ENCODE peak calls at places on chromosome 16, in four cellular contexts. O is fibroblast of villous mesenchyme, P is Kasumi-1, K is cerebellum. G is an unnamed sample.

GRCh38 chr16:50864386-50864785 is 122.5 kb downstream of the CYLD start:
- DNase-seq in P (no peak), K (no peak), O (no peak), G (no peak)

GRCh38 chr16:79757163-79757562 is 156.6 kb upstream of the MAF start:
- DNase-seq in K (no peak), P (no peak), O (no peak), G (no peak)

GRCh38 chr16:75801307-75801706 is 75.0 kb upstream of the CPHXL start:
- DNase-seq in P (peak), O (no peak), K (peak), G (no peak)

GRCh38 chr16:78538919-78539318 is 439.5 kb downstream of the WWOX start:
- DNase-seq in K (no peak), P (peak), O (peak), G (no peak)

GRCh38 chr16:80038566-80038965 is 438.0 kb upstream of the MAF start:
- DNase-seq in K (no peak), O (no peak), P (no peak), G (no peak)

GRCh38 chr16:30649725-30650368 is 913 bp upstream of the PRR14 start:
- DNase-seq in P (no peak), K (no peak), O (no peak), G (no peak)

GRCh38 chr16:66687906-66688625 is 8.5 kb downstream of the CMTM4 start:
- DNase-seq in K (no peak), O (no peak), P (no peak), G (no peak)

GRCh38 chr16:88678224-88678979 is 7.9 kb downstream of the SNAI3 start:
- DNase-seq in K (no peak), P (no peak), O (no peak), G (no peak)

GRCh38 chr16:22369221-22369811 is 5.1 kb downstream of the CDR2 start:
- DNase-seq in K (no peak), P (peak), O (peak), G (no peak)

GRCh38 chr16:11181889-11182279 is 74.1 kb downstream of the SOCS1 start:
- DNase-seq in P (no peak), O (peak), K (no peak), G (no peak)

GRCh38 chr16:51818342-51818944 is 667.4 kb upstream of the SALL1 start:
- DNase-seq in O (peak), K (no peak), P (no peak), G (no peak)

GRCh38 chr16:29824589-29825144 is 4.4 kb downstream of the MVP start:
- DNase-seq in K (no peak), O (peak), P (no peak), G (no peak)

GRCh38 chr16:57106767-57107166 is 14.4 kb downstream of the CPNE2 start:
- DNase-seq in P (no peak), O (no peak), K (no peak), G (no peak)

GRCh38 chr16:28063047-28063521 is 430 bp downstream of the GSG1L start:
- DNase-seq in K (peak), P (peak), O (no peak), G (no peak)

GRCh38 chr16:83705856-83706255 is 101.9 kb upstream of the HSBP1 start:
- DNase-seq in O (no peak), P (no peak), K (no peak), G (no peak)

GRCh38 chr16:76854234-76854633 is 336.8 kb upstream of the MON1B start:
- DNase-seq in O (peak), P (no peak), K (no peak), G (no peak)

GRCh38 chr16:72894291-72895151 is 153.4 kb downstream of the ZFHX3 start:
- DNase-seq in P (no peak), K (no peak), O (peak), G (no peak)

GRCh38 chr16:63787014-63787413 is 1334.8 kb downstream of the CDH11 start:
- DNase-seq in K (no peak), O (no peak), P (peak), G (no peak)

GRCh38 chr16:48501516-48502377 is 108.2 kb downstream of the N4BP1 start:
- DNase-seq in O (no peak), K (no peak), P (no peak), G (no peak)

GRCh38 chr16:62392698-62393097 is 356.5 kb upstream of the CDH8 start:
- DNase-seq in P (no peak), O (no peak), K (no peak), G (no peak)

GRCh38 chr16:6573577-6573976 is 759.1 kb upstream of the RBFOX1 start:
- DNase-seq in O (no peak), P (no peak), K (peak), G (no peak)

GRCh38 chr16:25771812-25772568 is 80.2 kb downstream of the HS3ST4 start:
- DNase-seq in P (no peak), O (no peak), K (no peak), G (no peak)

GRCh38 chr16:22117666-22118065 is 25.3 kb downstream of the VWA3A start:
- DNase-seq in P (no peak), O (no peak), K (no peak), G (no peak)

GRCh38 chr16:51024703-51025102 is 126.4 kb downstream of the SALL1 start:
- DNase-seq in P (no peak), K (no peak), O (no peak), G (no peak)

GRCh38 chr16:69328854-69329316 is 1.5 kb downstream of the PDF start:
- DNase-seq in O (peak), P (no peak), K (no peak), G (no peak)

GRCh38 chr16:86701286-86701975 is 123.1 kb downstream of the FOXL1 start:
- DNase-seq in K (no peak), P (no peak), O (no peak), G (no peak)

GRCh38 chr16:79871906-79872305 is 271.4 kb upstream of the MAF start:
- DNase-seq in P (no peak), O (no peak), K (no peak), G (no peak)

GRCh38 chr16:4194661-4195060 is 47.2 kb downstream of the SRL start:
- DNase-seq in P (peak), K (no peak), O (no peak), G (no peak)

GRCh38 chr16:83933885-83934683 is 19.0 kb upstream of the OSGIN1 start:
- DNase-seq in P (no peak), K (no peak), O (peak), G (no peak)

GRCh38 chr16:74107795-74108610 is 188.6 kb upstream of the PSMD7 start:
- DNase-seq in O (peak), K (no peak), P (peak), G (no peak)

GRCh38 chr16:87376660-87377059 is 6.9 kb downstream of the FBXO31 start:
- DNase-seq in K (no peak), P (no peak), O (no peak), G (no peak)